ENCODE peak calls at places on chromosomes 5 and 9, in four cellular contexts. H is HTR-8/SVneo, O is fibroblast of gingiva, U is ELR. D is an unnamed sample.
A peak's percentile ranks its signal among the peaks of the same experiment; 100 is the strongest.

GRCh38 chr5:78638423-78638822 is 10.1 kb downstream of the LHFPL2 start:
- DNase-seq in U (peak; percentile 100), O (peak; percentile 98), H (peak; percentile 88), D (peak; percentile 95)

GRCh38 chr5:132256086-132256782 is 1.3 kb upstream of the PDLIM4 start:
- DNase-seq in H (no peak), U (no peak), O (no peak), D (no peak)

GRCh38 chr5:74974451-74975089 is 77.8 kb downstream of the GCNT4 start:
- DNase-seq in H (no peak), O (no peak), U (no peak), D (no peak)

GRCh38 chr9:2854617-2855016 is 10.7 kb upstream of the PUM3 start:
- DNase-seq in U (no peak), H (no peak), O (no peak), D (no peak)

GRCh38 chr5:1926071-1926440 is 43.3 kb upstream of the IRX4 start:
- DNase-seq in H (no peak), O (no peak), U (no peak), D (no peak)

GRCh38 chr9:114958021-114958846 is 27.8 kb upstream of the TNFSF8 start:
- DNase-seq in H (no peak), O (peak; percentile 31), U (peak; percentile 23), D (peak; percentile 9)

GRCh38 chr9:33932078-33932807 is 115.3 kb downstream of the UBE2R2 start:
- DNase-seq in O (no peak), U (no peak), H (no peak), D (no peak)

GRCh38 chr5:59206132-59206581 is 623.3 kb downstream of the RAB3C start:
- DNase-seq in O (peak; percentile 55), H (peak; percentile 14), U (peak; percentile 76), D (peak; percentile 82)

D was measured in LHCN-M2.